ENCODE peak calls at places on chromosomes 3 and 15, in five cellular contexts. N is neural progenitor cell, I is GM23248, S is aorta, W is IMR-90. T is an unnamed sample.
A peak's percentile ranks its signal among the peaks of the same experiment; 100 is the strongest.

GRCh38 chr15:78850926-78851600 is 21.6 kb upstream of the MORF4L1 start:
- DNase-seq in N (peak; percentile 74), S (no peak), W (no peak), I (no peak), T (no peak)

GRCh38 chr3:46865034-46865507 is 1.8 kb upstream of the MYL3 start:
- DNase-seq in S (peak; percentile 69), I (peak; percentile 61), W (no peak), N (no peak), T (no peak)

GRCh38 chr15:47293763-47294162 is 423.5 kb upstream of the SEMA6D start:
- DNase-seq in N (peak; percentile 40), S (no peak), I (peak; percentile 72), W (peak; percentile 95), T (peak; percentile 59)

GRCh38 chr15:88238618-88239430 is 17.7 kb downstream of the NTRK3 start:
- DNase-seq in S (peak; percentile 70), N (no peak), W (peak; percentile 41), I (peak; percentile 73), T (no peak)

GRCh38 chr15:91291673-91292072 is 191.6 kb downstream of the SV2B start:
- DNase-seq in I (no peak), W (peak; percentile 20), N (peak; percentile 30), S (no peak), T (no peak)

GRCh38 chr3:111735271-111735758 is 123.8 kb upstream of the PHLDB2 start:
- DNase-seq in S (no peak), N (no peak), W (peak; percentile 94), I (peak; percentile 79), T (peak; percentile 99)

GRCh38 chr3:11140054-11140712 is 14.1 kb upstream of the HRH1 start:
- DNase-seq in N (no peak), W (no peak), S (no peak), I (no peak), T (no peak)

GRCh38 chr3:11367116-11367781 is 95.1 kb downstream of the ATG7 start:
- DNase-seq in I (peak; percentile 66), S (no peak), W (peak; percentile 73), N (peak; percentile 33), T (no peak)

GRCh38 chr3:8503871-8504610 is 2.4 kb downstream of the LMCD1 start:
- DNase-seq in W (no peak), S (no peak), I (no peak), N (no peak), T (no peak)

GRCh38 chr3:102265720-102266119 is 169.1 kb upstream of the ZPLD1 start:
- DNase-seq in N (no peak), I (no peak), S (no peak), W (no peak), T (no peak)

GRCh38 chr3:126288314-126288713 is 68.9 kb downstream of the KLF15 start:
- DNase-seq in N (peak; percentile 70), W (no peak), S (peak; percentile 78), I (no peak), T (no peak)

GRCh38 chr3:42216820-42217416 is 49.1 kb downstream of the CCK start:
- DNase-seq in S (no peak), N (no peak), I (peak; percentile 85), W (peak; percentile 59), T (no peak)

GRCh38 chr15:52728899-52729298 is 49.7 kb upstream of the ATOSA start:
- DNase-seq in I (peak; percentile 80), W (peak; percentile 42), N (no peak), S (no peak), T (peak; percentile 24)

GRCh38 chr3:11668243-11669232 is 24.8 kb upstream of the VGLL4 start:
- DNase-seq in I (peak; percentile 82), S (no peak), N (no peak), W (peak; percentile 30), T (peak; percentile 68)

GRCh38 chr3:50242778-50243551 is 7.0 kb downstream of the GNAI2 start:
- DNase-seq in W (peak; percentile 72), N (no peak), S (peak; percentile 85), I (peak; percentile 71), T (peak; percentile 54)

GRCh38 chr3:102163039-102163817 is 271.6 kb upstream of the ZPLD1 start:
- DNase-seq in S (peak; percentile 40), I (peak; percentile 50), N (no peak), W (peak; percentile 58), T (peak; percentile 76)

GRCh38 chr3:4588410-4588809 is 95.3 kb downstream of the ITPR1 start:
- DNase-seq in I (peak; percentile 79), S (no peak), N (no peak), W (peak; percentile 59), T (peak; percentile 58)

GRCh38 chr3:6844723-6845122 is 16.2 kb upstream of the GRM7 start:
- DNase-seq in S (no peak), N (no peak), W (no peak), I (no peak), T (no peak)

GRCh38 chr3:177772908-177773557 is 575.8 kb upstream of the TBL1XR1 start:
- DNase-seq in W (no peak), S (no peak), I (no peak), N (no peak), T (no peak)

GRCh38 chr3:177776656-177777055 is 579.4 kb upstream of the TBL1XR1 start:
- DNase-seq in I (peak; percentile 47), N (no peak), S (no peak), W (peak; percentile 80), T (peak; percentile 99)

GRCh38 chr3:177781686-177782161 is 584.4 kb upstream of the TBL1XR1 start:
- DNase-seq in I (peak; percentile 24), W (peak; percentile 79), S (no peak), N (no peak), T (no peak)

GRCh38 chr3:177778633-177779032 is 581.4 kb upstream of the TBL1XR1 start:
- DNase-seq in W (no peak), S (no peak), I (no peak), N (no peak), T (no peak)

GRCh38 chr3:177777699-177778098 is 580.4 kb upstream of the TBL1XR1 start:
- DNase-seq in I (peak; percentile 53), N (peak; percentile 49), S (no peak), W (peak; percentile 56), T (peak; percentile 58)
- H3K4me1 ChIP-seq in I (peaks cover 30% of the 10 kb centered on the region), N (peaks cover 20% of the 10 kb centered on the region), S (peaks cover 18% of the 10 kb centered on the region), W (peaks cover 20% of the 10 kb centered on the region), T (peaks cover 16% of the 10 kb centered on the region)

DNA sequence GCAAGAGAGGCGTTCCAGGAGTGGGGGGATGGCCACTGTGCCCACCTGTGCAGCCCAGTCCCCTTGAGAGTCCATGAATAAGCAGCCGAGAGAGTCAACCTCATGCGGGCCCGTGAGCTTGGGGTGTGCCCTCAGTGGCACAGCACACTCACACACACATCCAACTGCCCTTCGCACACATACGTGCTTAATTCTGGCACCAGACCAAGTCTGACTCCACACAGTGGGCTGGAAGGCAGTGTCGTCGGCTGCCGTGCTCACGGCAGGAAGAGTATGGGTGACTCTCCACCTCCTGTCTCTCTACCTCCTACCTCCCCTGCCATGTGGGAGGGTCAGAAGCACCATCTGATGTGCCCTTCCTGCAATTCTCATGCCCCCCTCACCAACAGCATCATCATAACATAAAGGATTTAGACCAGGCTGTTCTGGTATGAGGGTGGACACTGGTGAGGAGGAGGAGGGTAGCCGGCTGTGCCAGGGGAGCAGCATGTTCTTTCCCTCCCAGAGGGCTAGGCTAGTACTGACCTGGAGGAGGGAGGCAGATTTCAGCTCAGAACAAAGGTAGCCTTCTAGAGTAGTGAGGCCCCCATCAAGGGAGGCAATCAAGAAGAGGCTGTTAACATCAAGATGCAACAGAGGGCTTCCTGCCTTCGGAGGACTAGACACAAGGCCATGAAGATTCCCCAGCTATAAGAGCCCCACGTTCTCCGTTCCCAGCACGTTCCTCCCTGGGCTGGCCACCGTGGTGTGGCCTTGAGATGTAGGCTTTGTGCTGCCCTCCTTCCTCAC is 5.3 kb upstream of the STRA6 start:
- DNase-seq in I (no peak), W (no peak), N (no peak), S (no peak), T (no peak)
- H3K4me1 ChIP-seq in I (peaks cover 14% of the 10 kb centered on the region), W (peaks cover 12% of the 10 kb centered on the region), N (peaks cover 51% of the 10 kb centered on the region), S (no peaks in the 10 kb centered on the region), T (no peaks in the 10 kb centered on the region)

GRCh38 chr15:63899193-63899592 is 65.4 kb upstream of the HERC1 start:
- DNase-seq in I (no peak), N (no peak), W (no peak), S (peak; percentile 72), T (no peak)
- H3K4me1 ChIP-seq in I (peaks cover 13% of the 10 kb centered on the region), N (peaks cover 7% of the 10 kb centered on the region), W (peaks cover 12% of the 10 kb centered on the region), S (no peaks in the 10 kb centered on the region), T (no peaks in the 10 kb centered on the region)

GRCh38 chr3:19206540-19206939 is 58.2 kb downstream of the KCNH8 start:
- DNase-seq in I (no peak), N (no peak), S (no peak), W (no peak), T (no peak)
- H3K4me1 ChIP-seq in I (no peaks in the 10 kb centered on the region), N (no peaks in the 10 kb centered on the region), S (no peaks in the 10 kb centered on the region), W (no peaks in the 10 kb centered on the region), T (no peaks in the 10 kb centered on the region)

GRCh38 chr3:58898513-58898912 is 151.3 kb downstream of the CFAP20DC start:
- DNase-seq in W (no peak), S (no peak), I (no peak), N (no peak), T (no peak)
- H3K4me1 ChIP-seq in W (no peaks in the 10 kb centered on the region), S (no peaks in the 10 kb centered on the region), I (peaks cover 5% of the 10 kb centered on the region), N (peaks cover 7% of the 10 kb centered on the region), T (no peaks in the 10 kb centered on the region)

DNA sequence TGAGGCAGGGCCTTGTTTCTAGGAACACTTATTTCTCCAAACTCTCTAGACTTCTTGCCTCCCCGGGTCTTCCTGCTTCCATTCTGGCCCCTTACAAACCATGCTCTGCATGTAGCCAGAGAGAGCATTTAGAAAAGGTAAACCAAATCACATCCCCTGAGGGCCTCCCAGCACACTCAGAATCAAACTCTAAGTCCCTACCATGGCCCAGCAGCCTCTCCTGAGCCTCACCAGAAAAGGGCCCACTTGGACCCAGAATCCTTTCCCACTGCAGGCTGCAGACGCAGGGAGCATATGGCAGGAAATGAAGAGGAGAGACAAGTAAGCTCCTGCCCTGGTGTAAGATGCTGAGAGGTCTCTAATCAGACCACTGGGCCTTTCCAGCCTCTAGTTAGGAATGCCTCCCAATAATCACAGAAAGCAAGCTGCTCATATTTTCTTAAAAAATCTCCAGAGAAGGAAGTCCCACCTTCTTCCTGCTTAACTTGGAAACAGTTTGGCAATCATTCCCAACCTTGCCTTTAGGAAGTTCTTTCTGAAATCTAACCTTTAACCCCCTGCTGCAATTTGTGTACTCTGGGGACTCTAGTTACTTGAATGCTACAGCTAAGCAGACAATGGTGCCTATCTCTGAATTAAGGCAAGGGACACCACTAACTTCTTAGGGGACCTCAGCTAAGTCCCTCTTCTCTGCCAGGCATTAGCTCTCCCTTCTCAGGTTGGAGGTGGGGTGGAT is 4.2 kb downstream of the AMOTL2 start:
- DNase-seq in W (no peak), N (no peak), S (peak; percentile 34), I (peak; percentile 33), T (no peak)
- H3K4me1 ChIP-seq in W (peaks cover 62% of the 10 kb centered on the region), N (peaks cover 49% of the 10 kb centered on the region), S (no peaks in the 10 kb centered on the region), I (peaks cover 65% of the 10 kb centered on the region), T (peaks cover 30% of the 10 kb centered on the region)

GRCh38 chr15:79903626-79904025 is 6.8 kb upstream of the MTHFS start:
- DNase-seq in I (no peak), N (no peak), W (no peak), S (no peak), T (no peak)

GRCh38 chr15:79900087-79900486 is 3.3 kb upstream of the MTHFS start:
- DNase-seq in W (no peak), N (no peak), I (no peak), S (no peak), T (no peak)

GRCh38 chr15:79903137-79903536 is 6.3 kb upstream of the MTHFS start:
- DNase-seq in W (no peak), N (no peak), S (no peak), I (no peak), T (no peak)

GRCh38 chr15:79904256-79904655 is 7.4 kb upstream of the MTHFS start:
- DNase-seq in I (peak; percentile 9), S (no peak), N (no peak), W (peak; percentile 41), T (no peak)

GRCh38 chr15:79901958-79902357 is 5.1 kb upstream of the MTHFS start:
- DNase-seq in S (no peak), W (no peak), I (no peak), N (no peak), T (no peak)
- H3K4me1 ChIP-seq in S (no peaks in the 10 kb centered on the region), W (peaks cover 10% of the 10 kb centered on the region), I (peaks cover 21% of the 10 kb centered on the region), N (peaks cover 4% of the 10 kb centered on the region), T (peaks cover 3% of the 10 kb centered on the region)